ENCODE peak calls at places on chromosomes 16 and 17, in nine cellular contexts. Z is transverse colon, Y is bronchial epithelial cell, W is AG04450, I is fibroblast of villous mesenchyme, R is WTC11, G is astrocyte of the spinal cord, B is neural progenitor cell, J is lung. T is an unnamed sample.

GRCh38 chr17:82495844-82496528 is 23.5 kb upstream of the FOXK2 start:
- DNase-seq in Z (peak; percentile 50), Y (peak; percentile 92), W (no peak), I (no peak), R (peak; percentile 40), G (no peak), B (no peak), J (no peak), T (no peak)

GRCh38 chr17:5419959-5420653 is at the start of gene RPAIN:
- DNase-seq in Z (peak; percentile 91), Y (peak; percentile 8), W (no peak), I (no peak), R (peak; percentile 78), G (no peak), B (peak; percentile 92), J (peak; percentile 86), T (peak; percentile 44)

GRCh38 chr16:12545792-12546342 is 257.8 kb downstream of the CPPED1 start:
- DNase-seq in Z (no peak), Y (no peak), W (no peak), I (no peak), R (no peak), G (no peak), B (no peak), J (no peak), T (no peak)

GRCh38 chr16:84735846-84736586 is 36.2 kb downstream of the USP10 start:
- DNase-seq in Z (peak; percentile 79), Y (no peak), W (no peak), I (no peak), R (no peak), G (no peak), B (no peak), J (peak; percentile 37), T (no peak)

GRCh38 chr17:82786427-82786826 is 34.6 kb downstream of the TBCD start:
- DNase-seq in Z (no peak), Y (peak; percentile 7), W (no peak), I (no peak), R (no peak), G (no peak), B (no peak), J (no peak), T (no peak)

GRCh38 chr16:55078699-55079415 is 148.2 kb downstream of the IRX5 start:
- DNase-seq in Z (no peak), Y (no peak), W (no peak), I (no peak), R (no peak), G (no peak), B (no peak), J (no peak), T (no peak)

GRCh38 chr16:26196806-26197205 is 505.0 kb downstream of the HS3ST4 start:
- DNase-seq in Z (no peak), Y (no peak), W (no peak), I (no peak), R (no peak), G (no peak), B (no peak), J (no peak), T (no peak)

GRCh38 chr17:44766409-44767038 is 7.7 kb downstream of the ADAM11 start:
- DNase-seq in Z (no peak), Y (no peak), W (no peak), I (no peak), R (no peak), G (no peak), B (no peak), J (no peak), T (no peak)

GRCh38 chr16:54286330-54287017 is at the start of gene IRX3:
- DNase-seq in Z (peak; percentile 13), Y (peak; percentile 86), W (no peak), I (peak; percentile 89), R (peak; percentile 88), G (peak; percentile 91), B (peak; percentile 96), J (peak; percentile 91), T (peak; percentile 63)

GRCh38 chr16:88503374-88503770 is 50.3 kb downstream of the ZFPM1 start:
- DNase-seq in Z (no peak), Y (no peak), W (no peak), I (peak; percentile 36), R (no peak), G (no peak), B (no peak), J (no peak), T (no peak)

GRCh38 chr17:81064746-81065475 is 30.0 kb downstream of the BAIAP2 start:
- DNase-seq in Z (no peak), Y (peak; percentile 75), W (no peak), I (peak; percentile 89), R (no peak), G (peak; percentile 47), B (peak; percentile 72), J (no peak), T (peak; percentile 27)

GRCh38 chr16:15827709-15828343 is 29.0 kb downstream of the MYH11 start:
- DNase-seq in Z (no peak), Y (no peak), W (no peak), I (no peak), R (no peak), G (no peak), B (no peak), J (no peak), T (no peak)

GRCh38 chr17:83161298-83162034 is 82.1 kb downstream of the METRNL start:
- DNase-seq in Z (no peak), Y (no peak), W (peak; percentile 72), I (peak; percentile 86), R (no peak), G (peak; percentile 19), B (no peak), J (peak; percentile 25), T (peak; percentile 84)

GRCh38 chr16:24689128-24689527 is 40.3 kb upstream of the TNRC6A start:
- DNase-seq in Z (no peak), Y (peak; percentile 45), W (no peak), I (peak; percentile 66), R (peak; percentile 38), G (peak; percentile 48), B (peak; percentile 63), J (no peak), T (peak; percentile 24)

GRCh38 chr17:21843951-21844590 is 151.7 kb downstream of the KCNJ18 start:
- DNase-seq in Z (no peak), Y (no peak), W (no peak), I (no peak), R (no peak), G (no peak), B (no peak), J (no peak), T (no peak)

GRCh38 chr17:64262422-64263260 is at the start of gene TEX2:
- DNase-seq in Z (peak; percentile 66), Y (no peak), W (no peak), I (peak; percentile 28), R (peak; percentile 28), G (peak; percentile 19), B (peak; percentile 45), J (peak; percentile 66), T (no peak)

GRCh38 chr16:51408357-51408756 is 257.3 kb upstream of the SALL1 start:
- DNase-seq in Z (no peak), Y (peak; percentile 86), W (no peak), I (peak; percentile 33), R (no peak), G (peak; percentile 49), B (no peak), J (no peak), T (no peak)

GRCh38 chr17:70050192-70050591 is 24.8 kb upstream of the KCNJ16 start:
- DNase-seq in Z (no peak), Y (no peak), W (no peak), I (no peak), R (no peak), G (no peak), B (no peak), J (no peak), T (no peak)

GRCh38 chr17:15287533-15288267 is 22.6 kb upstream of the PMP22 start:
- DNase-seq in Z (no peak), Y (no peak), W (no peak), I (no peak), R (no peak), G (no peak), B (no peak), J (no peak), T (no peak)

DNA sequence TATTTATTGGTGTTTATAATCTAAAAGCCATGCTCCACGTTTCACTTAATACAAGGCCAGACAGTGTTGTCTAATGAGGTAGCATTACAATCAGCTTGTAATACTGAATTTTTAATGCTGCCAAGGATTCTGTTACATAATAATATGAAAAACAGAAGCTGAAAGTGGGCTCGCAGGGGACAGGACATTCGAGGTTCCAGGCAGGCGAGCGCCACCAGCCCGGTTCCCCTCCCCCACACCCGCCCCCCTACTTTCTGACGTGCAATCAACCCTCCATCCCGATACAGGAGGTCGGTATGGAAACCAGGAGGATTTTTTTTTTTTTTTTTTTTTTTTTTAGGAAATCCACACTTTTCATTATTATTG is 6.2 kb upstream of the ZFHX3 start:
- DNase-seq in Z (no peak), Y (no peak), W (no peak), I (peak; percentile 40), R (no peak), G (no peak), B (no peak), J (no peak), T (no peak)
- TF ChIP-seq CTCF in Z (no peak), Y (no peak), W (no peak), I (no peak), R (no peak), G (no peak), B (no peak), J (no peak), T (no peak)

DNA sequence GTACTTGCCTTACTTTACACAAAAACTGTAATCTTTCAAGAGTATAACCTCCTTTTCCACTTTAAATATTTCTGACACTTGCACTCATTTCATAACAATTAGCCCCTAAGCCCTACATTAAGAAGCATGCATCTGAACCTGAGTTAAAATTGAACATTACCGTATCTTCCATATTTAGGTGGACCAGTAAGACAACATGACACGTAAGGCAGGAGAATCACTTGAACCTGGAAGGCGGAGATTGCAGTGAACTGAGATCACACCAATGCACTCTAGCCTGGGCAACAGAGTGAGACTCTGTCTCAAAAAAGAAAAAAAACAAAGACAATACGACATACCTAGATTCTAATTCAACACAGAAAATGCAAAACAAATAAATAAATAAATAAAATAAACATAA is 7.0 kb downstream of the PHF12 start:
- DNase-seq in Z (no peak), Y (no peak), W (no peak), I (no peak), R (no peak), G (no peak), B (no peak), J (no peak), T (no peak)
- TF ChIP-seq CTCF in Z (no peak), Y (no peak), W (no peak), I (no peak), R (no peak), G (no peak), B (no peak), J (no peak), T (no peak)

GRCh38 chr17:75393523-75394331 is 11.8 kb downstream of the GRB2 start:
- DNase-seq in Z (peak; percentile 99), Y (peak; percentile 94), W (peak; percentile 96), I (peak; percentile 98), R (peak; percentile 100), G (peak; percentile 99), B (peak; percentile 99), J (peak; percentile 99), T (peak; percentile 97)
- TF ChIP-seq CTCF in Z (peak; percentile 27), Y (no peak), W (no peak), I (no peak), R (no peak), G (no peak), B (no peak), J (peak; percentile 5), T (no peak)

DNA sequence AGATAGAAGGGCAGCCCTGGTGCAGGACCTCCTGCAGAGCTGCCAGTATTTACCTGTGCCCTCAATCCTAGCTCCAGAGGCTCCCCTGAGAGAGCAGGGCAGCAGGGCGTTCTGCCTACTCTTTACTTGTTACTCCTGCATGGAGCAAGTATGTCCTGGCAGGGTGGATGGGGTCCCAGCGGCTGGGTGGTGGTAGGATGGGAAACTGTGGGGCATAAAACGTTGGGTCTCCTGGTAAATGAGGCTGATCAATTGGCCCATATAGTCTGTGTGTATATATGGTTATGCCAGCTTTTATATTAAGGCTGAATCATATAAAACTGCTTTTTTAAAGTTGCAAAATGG is 192.0 kb downstream of the NTN1 start:
- DNase-seq in Z (no peak), Y (no peak), W (no peak), I (no peak), R (no peak), G (no peak), B (no peak), J (no peak), T (no peak)
- TF ChIP-seq CTCF in Z (no peak), Y (no peak), W (no peak), I (no peak), R (no peak), G (no peak), B (no peak), J (no peak), T (no peak)

T was measured in AG09319.